ENCODE peak calls at places on chromosomes 2 and 18, in nine cellular contexts. E is Panc1, O is breast epithelium, V is GM23338, I is transverse colon, P is upper lobe of left lung, D is GM12878, L is prostate gland, A is HCT116. K is an unnamed sample. For H3K4me1, the result is how much of the 10 kb centered on the place peaks cover.

GRCh38 chr2:69603146-69603743 is 40.3 kb downstream of the AAK1 start:
- DNase-seq in V (no peak), A (no peak), E (no peak), D (no peak), P (no peak), O (no peak), I (no peak), L (no peak), K (no peak)

GRCh38 chr2:216777637-216778273 is 82.1 kb downstream of the TNP1 start:
- DNase-seq in V (peak), D (peak), L (no peak), I (no peak), P (no peak), A (peak), O (no peak), E (peak), K (no peak)

GRCh38 chr2:203705184-203705583 is 1.3 kb upstream of the CD28 start:
- DNase-seq in L (no peak), O (no peak), A (no peak), P (no peak), V (no peak), E (no peak), I (no peak), D (no peak), K (no peak)

GRCh38 chr18:26017929-26018328 is 72.5 kb downstream of the SS18 start:
- DNase-seq in A (no peak), D (no peak), I (no peak), O (no peak), L (no peak), E (no peak), V (no peak), P (no peak), K (no peak)

GRCh38 chr18:75048776-75049454 is 160.0 kb downstream of the PTGR3 start:
- DNase-seq in L (no peak), V (no peak), A (no peak), O (no peak), I (no peak), P (no peak), D (no peak), E (no peak), K (no peak)

GRCh38 chr2:150212722-150213171 is 274.7 kb downstream of the RND3 start:
- DNase-seq in D (no peak), L (no peak), O (no peak), V (no peak), P (no peak), E (no peak), I (no peak), A (no peak), K (no peak)

GRCh38 chr2:159564081-159564480 is 52.3 kb downstream of the BAZ2B start:
- DNase-seq in V (no peak), P (no peak), I (no peak), E (no peak), O (no peak), D (no peak), A (no peak), L (no peak), K (no peak)

GRCh38 chr2:70898363-70899240 is 37.1 kb upstream of the ATP6V1B1 start:
- DNase-seq in A (no peak), V (peak), D (no peak), L (no peak), O (no peak), P (no peak), E (no peak), I (no peak), K (no peak)

GRCh38 chr18:66440433-66440832 is 163.5 kb downstream of the CDH19 start:
- DNase-seq in I (no peak), D (no peak), V (no peak), P (no peak), L (no peak), E (no peak), O (no peak), A (no peak), K (no peak)

GRCh38 chr2:234249873-234250272 is 199.4 kb downstream of the SPP2 start:
- DNase-seq in E (no peak), A (no peak), O (no peak), I (no peak), L (peak), D (no peak), V (peak), P (no peak), K (no peak)

GRCh38 chr2:54303631-54304030 is 47.6 kb upstream of the TSPYL6 start:
- DNase-seq in A (no peak), V (no peak), O (no peak), P (no peak), L (no peak), I (no peak), D (no peak), E (no peak), K (no peak)

GRCh38 chr18:7760967-7761946 is 194.1 kb downstream of the PTPRM start:
- DNase-seq in L (no peak), E (no peak), I (no peak), D (no peak), A (no peak), P (no peak), O (no peak), V (no peak), K (no peak)

GRCh38 chr2:191217580-191217979 is 27.6 kb upstream of the MYO1B start:
- DNase-seq in I (no peak), V (peak), L (no peak), E (no peak), O (no peak), A (no peak), P (no peak), D (no peak), K (no peak)

GRCh38 chr18:75070625-75071483 is 138.1 kb downstream of the PTGR3 start:
- DNase-seq in I (peak), V (no peak), L (peak), A (peak), E (peak), P (peak), O (no peak), D (peak), K (peak)

GRCh38 chr2:172586255-172586891 is 30.5 kb downstream of the PDK1 start:
- DNase-seq in D (no peak), V (no peak), A (no peak), L (no peak), E (no peak), O (no peak), I (no peak), P (no peak), K (no peak)

GRCh38 chr2:190031971-190032623 is 30.4 kb downstream of the MSTN start:
- DNase-seq in P (no peak), V (no peak), O (no peak), I (no peak), A (no peak), D (no peak), L (no peak), E (no peak), K (no peak)

GRCh38 chr2:69554568-69554967 is 89.0 kb downstream of the AAK1 start:
- DNase-seq in I (no peak), E (no peak), P (no peak), D (no peak), A (no peak), O (no peak), V (no peak), L (no peak), K (no peak)

GRCh38 chr2:165852394-165852793 is 58.3 kb upstream of the GALNT3 start:
- DNase-seq in L (no peak), I (no peak), V (no peak), O (no peak), D (no peak), E (no peak), A (no peak), P (no peak), K (no peak)

GRCh38 chr2:30271300-30271699 is 40.0 kb downstream of the LBH start:
- DNase-seq in V (no peak), I (no peak), D (no peak), O (no peak), E (no peak), P (no peak), A (no peak), L (no peak), K (no peak)

GRCh38 chr2:81481242-81481993 is 1176.9 kb upstream of the LRRTM1 start:
- DNase-seq in I (no peak), L (no peak), V (peak), P (no peak), E (no peak), D (no peak), O (no peak), A (no peak), K (no peak)

GRCh38 chr2:223601932-223602676 is at the start of gene SCG2:
- DNase-seq in V (peak), L (peak), P (peak), I (peak), E (peak), O (peak), A (peak), D (no peak), K (no peak)

GRCh38 chr2:227460079-227460485 is 11.9 kb upstream of the AGFG1 start:
- DNase-seq in A (no peak), I (no peak), L (no peak), D (no peak), E (no peak), V (no peak), P (no peak), O (no peak), K (no peak)

GRCh38 chr18:50727721-50728470 is 91.9 kb downstream of the MRO start:
- DNase-seq in I (no peak), P (no peak), O (no peak), D (no peak), A (no peak), L (no peak), V (no peak), E (no peak), K (no peak)

GRCh38 chr18:21636769-21637168 is 24.7 kb downstream of the SNRPD1 start:
- DNase-seq in O (no peak), A (no peak), P (no peak), E (no peak), D (no peak), I (no peak), L (no peak), V (no peak), K (no peak)

GRCh38 chr2:233477548-233478433 is 88.8 kb downstream of the USP40 start:
- DNase-seq in O (no peak), V (no peak), D (no peak), A (no peak), L (no peak), E (no peak), P (no peak), I (no peak), K (peak)

GRCh38 chr2:203934006-203934632 is 2.4 kb upstream of the ICOS start:
- DNase-seq in D (no peak), E (no peak), I (no peak), A (no peak), V (no peak), L (no peak), O (no peak), P (no peak), K (no peak)

GRCh38 chr18:57050314-57050949 is 96.5 kb upstream of the BOD1L2 start:
- DNase-seq in O (no peak), D (no peak), V (no peak), L (no peak), E (no peak), I (peak), P (no peak), A (no peak), K (no peak)

GRCh38 chr2:191155608-191156071 is 4.8 kb upstream of the STAT4 start:
- DNase-seq in I (no peak), E (no peak), L (no peak), D (no peak), O (no peak), A (peak), V (no peak), P (no peak), K (no peak)

GRCh38 chr18:76075777-76076176 is 419.3 kb downstream of the ZNF516 start:
- DNase-seq in V (no peak), A (no peak), P (no peak), L (no peak), D (no peak), E (no peak), O (no peak), I (no peak), K (no peak)

GRCh38 chr2:237156857-237157550 is 71.3 kb downstream of the COPS8 start:
- DNase-seq in L (no peak), V (no peak), A (no peak), E (no peak), P (no peak), I (no peak), D (no peak), O (no peak), K (peak)

GRCh38 chr2:159759577-159759976 is 38.4 kb downstream of the CD302 start:
- DNase-seq in L (no peak), V (no peak), A (no peak), E (no peak), D (no peak), P (no peak), O (no peak), I (no peak), K (no peak)

GRCh38 chr2:20343128-20343527 is 7.5 kb downstream of the PUM2 start:
- DNase-seq in O (no peak), D (no peak), P (peak), I (no peak), L (no peak), A (no peak), V (no peak), E (no peak), K (no peak)

GRCh38 chr2:128317186-128317897 is 1.3 kb downstream of the HS6ST1 start:
- DNase-seq in P (peak), D (peak), L (peak), A (no peak), O (peak), E (no peak), V (peak), I (peak), K (no peak)

GRCh38 chr2:72627059-72627458 is 198.8 kb downstream of the EXOC6B start:
- DNase-seq in A (no peak), L (no peak), D (no peak), V (no peak), I (no peak), E (no peak), P (no peak), O (no peak), K (no peak)

GRCh38 chr2:26144953-26145680 is 27.8 kb upstream of the GAREM2 start:
- DNase-seq in L (peak), O (no peak), V (peak), D (peak), A (peak), I (peak), P (peak), E (peak), K (no peak)

GRCh38 chr2:39704540-39704939 is 38.8 kb downstream of the TMEM178A start:
- DNase-seq in L (no peak), V (no peak), E (no peak), D (no peak), A (no peak), P (no peak), O (no peak), I (no peak), K (no peak)
- H3K27ac ChIP-seq in L (no peak), V (no peak), E (no peak), D (no peak), A (no peak), P (no peak), O (no peak), I (no peak), K (no peak)

GRCh38 chr2:31555967-31556706 is 24.6 kb downstream of the SRD5A2 start:
- DNase-seq in A (no peak), O (no peak), L (no peak), P (no peak), V (no peak), I (no peak), E (no peak), D (no peak), K (no peak)
- TF ChIP-seq POLR2AphosphoS5 in A (no peak), O (no peak), L (no peak), P (no peak), V (no peak), I (no peak), E (no peak), D (no peak), K (no peak)

GRCh38 chr2:84556190-84556589 is 39.9 kb downstream of the DNAH6 start:
- DNase-seq in O (no peak), L (no peak), E (no peak), D (no peak), A (no peak), I (no peak), V (no peak), P (no peak), K (no peak)
- H3K4me1 ChIP-seq in O (under half), L (under half), E (under half), D (under half), A (under half), I (under half), V (under half), P (under half), K (under half)

DNA sequence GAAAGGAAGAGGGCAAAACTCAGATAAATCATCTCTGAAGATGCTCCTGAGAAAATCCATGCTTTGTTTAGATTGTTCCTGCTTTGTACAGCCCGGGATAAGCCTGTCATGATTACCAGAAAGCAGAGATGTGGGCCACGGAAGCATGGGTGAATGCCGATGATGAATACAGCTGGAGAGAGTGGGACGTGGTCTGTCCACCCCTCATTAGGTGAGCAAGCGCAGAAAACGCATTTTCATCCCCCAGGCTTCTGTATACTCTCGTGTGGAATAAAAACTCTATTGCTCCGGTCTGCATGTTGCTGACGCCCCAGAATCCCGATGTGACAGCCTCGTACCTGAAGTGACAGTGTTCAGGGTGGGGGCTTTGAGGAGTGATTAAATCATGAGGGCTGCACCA is 52.0 kb upstream of the SALL3 start:
- DNase-seq in I (no peak), V (no peak), A (no peak), O (no peak), E (no peak), D (no peak), L (no peak), P (no peak), K (no peak)
- H3K27ac ChIP-seq in I (no peak), V (no peak), A (no peak), O (no peak), E (no peak), D (no peak), L (no peak), P (no peak), K (no peak)

GRCh38 chr2:38507712-38508111 is 95.0 kb downstream of the HNRNPLL start:
- DNase-seq in A (no peak), D (no peak), O (no peak), P (no peak), E (no peak), I (no peak), V (no peak), L (no peak), K (no peak)

GRCh38 chr2:38512211-38512610 is 90.5 kb downstream of the HNRNPLL start:
- DNase-seq in L (no peak), D (no peak), V (no peak), E (no peak), O (no peak), P (no peak), A (no peak), I (no peak), K (no peak)

GRCh38 chr2:38509947-38510326 is 92.8 kb downstream of the HNRNPLL start:
- DNase-seq in E (no peak), V (no peak), P (no peak), A (no peak), I (no peak), L (no peak), D (no peak), O (no peak), K (no peak)

GRCh38 chr2:38508311-38509039 is 94.3 kb downstream of the HNRNPLL start:
- DNase-seq in A (peak), O (peak), I (peak), L (peak), P (peak), D (peak), V (peak), E (peak), K (no peak)

GRCh38 chr2:38509322-38509946 is 93.3 kb downstream of the HNRNPLL start:
- DNase-seq in V (no peak), O (no peak), D (no peak), I (no peak), L (no peak), A (no peak), P (no peak), E (no peak), K (no peak)
- TF ChIP-seq POLR2AphosphoS5 in V (no peak), O (no peak), D (no peak), I (no peak), L (peak), A (no peak), P (no peak), E (no peak), K (peak)

GRCh38 chr2:47189635-47190034 is 34.5 kb upstream of the STPG4 start:
- DNase-seq in V (no peak), P (no peak), I (no peak), L (no peak), A (no peak), E (no peak), O (no peak), D (no peak), K (no peak)
- H3K4me1 ChIP-seq in V (under half), P (under half), I (under half), L (under half), A (under half), E (half or more), O (under half), D (under half), K (under half)